ENCODE peak calls at places on chromosome 6, in six cellular contexts. One of them, this sample, is unnamed.

GRCh38 chr6:168415149-168415992 is 25.6 kb upstream of the SMOC2 start:
- DNase-seq in HCT116: no peak
- DNase-seq in CD4-positive, alpha-beta T cell: no peak
- DNase-seq in nephron progenitor cell: no peak
- DNase-seq in GM13977: no peak
- DNase-seq in adrenal gland: no peak
- DNase-seq in this sample: no peak

GRCh38 chr6:158313989-158314388 is 1.7 kb downstream of the TULP4 start:
- DNase-seq in adrenal gland: peak; percentile 16
- DNase-seq in HCT116: no peak
- DNase-seq in GM13977: peak; percentile 23
- DNase-seq in CD4-positive, alpha-beta T cell: no peak
- DNase-seq in nephron progenitor cell: no peak
- DNase-seq in this sample: peak; percentile 13

GRCh38 chr6:38688579-38689087 is 14.3 kb downstream of the GLO1 start:
- DNase-seq in nephron progenitor cell: no peak
- DNase-seq in HCT116: no peak
- DNase-seq in adrenal gland: no peak
- DNase-seq in CD4-positive, alpha-beta T cell: no peak
- DNase-seq in GM13977: peak; percentile 34
- DNase-seq in this sample: no peak

GRCh38 chr6:80179691-80180090 is 73.2 kb downstream of the BCKDHB start:
- DNase-seq in nephron progenitor cell: no peak
- DNase-seq in adrenal gland: no peak
- DNase-seq in CD4-positive, alpha-beta T cell: no peak
- DNase-seq in HCT116: no peak
- DNase-seq in GM13977: no peak
- DNase-seq in this sample: peak; percentile 16

GRCh38 chr6:11236351-11236750 is 3.9 kb upstream of the NEDD9 start:
- DNase-seq in adrenal gland: no peak
- DNase-seq in HCT116: no peak
- DNase-seq in nephron progenitor cell: no peak
- DNase-seq in GM13977: peak; percentile 70
- DNase-seq in CD4-positive, alpha-beta T cell: no peak
- DNase-seq in this sample: peak; percentile 74

GRCh38 chr6:36766649-36766945 is 69.0 kb downstream of the RAB44 start:
- DNase-seq in nephron progenitor cell: no peak
- DNase-seq in adrenal gland: no peak
- DNase-seq in GM13977: no peak
- DNase-seq in CD4-positive, alpha-beta T cell: no peak
- DNase-seq in HCT116: no peak
- DNase-seq in this sample: no peak

GRCh38 chr6:30570760-30571084 is 520 bp upstream of the ABCF1 start:
- DNase-seq in CD4-positive, alpha-beta T cell: no peak
- DNase-seq in HCT116: no peak
- DNase-seq in adrenal gland: peak; percentile 54
- DNase-seq in nephron progenitor cell: no peak
- DNase-seq in GM13977: no peak
- DNase-seq in this sample: no peak

GRCh38 chr6:144898741-144899140 is 613.6 kb downstream of the UTRN start:
- DNase-seq in adrenal gland: no peak
- DNase-seq in CD4-positive, alpha-beta T cell: no peak
- DNase-seq in nephron progenitor cell: no peak
- DNase-seq in GM13977: no peak
- DNase-seq in HCT116: no peak
- DNase-seq in this sample: no peak

GRCh38 chr6:163860194-163861081 is 445.9 kb downstream of the QKI start:
- DNase-seq in HCT116: no peak
- DNase-seq in nephron progenitor cell: peak; percentile 18
- DNase-seq in adrenal gland: no peak
- DNase-seq in GM13977: no peak
- DNase-seq in CD4-positive, alpha-beta T cell: no peak
- DNase-seq in this sample: no peak

GRCh38 chr6:100573169-100573568 is 108.4 kb upstream of the SIM1 start:
- DNase-seq in CD4-positive, alpha-beta T cell: no peak
- DNase-seq in HCT116: peak; percentile 16
- DNase-seq in nephron progenitor cell: no peak
- DNase-seq in GM13977: no peak
- DNase-seq in adrenal gland: no peak
- DNase-seq in this sample: no peak

GRCh38 chr6:106063448-106063850 is 22.7 kb upstream of the PRDM1 start:
- DNase-seq in CD4-positive, alpha-beta T cell: no peak
- DNase-seq in adrenal gland: no peak
- DNase-seq in HCT116: no peak
- DNase-seq in GM13977: no peak
- DNase-seq in nephron progenitor cell: no peak
- DNase-seq in this sample: no peak

GRCh38 chr6:25316626-25317025 is 37.5 kb downstream of the CARMIL1 start:
- DNase-seq in GM13977: no peak
- DNase-seq in adrenal gland: no peak
- DNase-seq in CD4-positive, alpha-beta T cell: no peak
- DNase-seq in HCT116: no peak
- DNase-seq in nephron progenitor cell: no peak
- DNase-seq in this sample: no peak

GRCh38 chr6:99350573-99350972 is 1.1 kb upstream of the FAXC start:
- DNase-seq in GM13977: no peak
- DNase-seq in CD4-positive, alpha-beta T cell: no peak
- DNase-seq in adrenal gland: no peak
- DNase-seq in nephron progenitor cell: peak; percentile 4
- DNase-seq in HCT116: no peak
- DNase-seq in this sample: no peak

GRCh38 chr6:6674872-6675271 is 86.4 kb downstream of the LY86 start:
- DNase-seq in adrenal gland: no peak
- DNase-seq in CD4-positive, alpha-beta T cell: no peak
- DNase-seq in nephron progenitor cell: no peak
- DNase-seq in GM13977: no peak
- DNase-seq in HCT116: no peak
- DNase-seq in this sample: no peak
- TF ChIP-seq CTCF in adrenal gland: no peak
- TF ChIP-seq CTCF in CD4-positive, alpha-beta T cell: no peak
- TF ChIP-seq CTCF in nephron progenitor cell: peak; percentile 44
- TF ChIP-seq CTCF in GM13977: peak; percentile 4
- TF ChIP-seq CTCF in HCT116: peak; percentile 63
- TF ChIP-seq CTCF in this sample: no peak

GRCh38 chr6:2697291-2697690 is 53.4 kb downstream of the MYLK4 start:
- DNase-seq in CD4-positive, alpha-beta T cell: no peak
- DNase-seq in adrenal gland: no peak
- DNase-seq in HCT116: no peak
- DNase-seq in nephron progenitor cell: no peak
- DNase-seq in GM13977: no peak
- DNase-seq in this sample: no peak

GRCh38 chr6:2693191-2693590 is 57.5 kb downstream of the MYLK4 start:
- DNase-seq in adrenal gland: no peak
- DNase-seq in CD4-positive, alpha-beta T cell: no peak
- DNase-seq in HCT116: no peak
- DNase-seq in GM13977: no peak
- DNase-seq in nephron progenitor cell: no peak
- DNase-seq in this sample: no peak

GRCh38 chr6:2695464-2696095 is 55.1 kb downstream of the MYLK4 start:
- DNase-seq in adrenal gland: no peak
- DNase-seq in GM13977: peak; percentile 59
- DNase-seq in HCT116: peak; percentile 36
- DNase-seq in CD4-positive, alpha-beta T cell: no peak
- DNase-seq in nephron progenitor cell: no peak
- DNase-seq in this sample: no peak
- TF ChIP-seq CTCF in adrenal gland: peak; percentile 15
- TF ChIP-seq CTCF in GM13977: peak; percentile 38
- TF ChIP-seq CTCF in HCT116: peak; percentile 53
- TF ChIP-seq CTCF in CD4-positive, alpha-beta T cell: no peak
- TF ChIP-seq CTCF in nephron progenitor cell: peak; percentile 24
- TF ChIP-seq CTCF in this sample: no peak

DNA sequence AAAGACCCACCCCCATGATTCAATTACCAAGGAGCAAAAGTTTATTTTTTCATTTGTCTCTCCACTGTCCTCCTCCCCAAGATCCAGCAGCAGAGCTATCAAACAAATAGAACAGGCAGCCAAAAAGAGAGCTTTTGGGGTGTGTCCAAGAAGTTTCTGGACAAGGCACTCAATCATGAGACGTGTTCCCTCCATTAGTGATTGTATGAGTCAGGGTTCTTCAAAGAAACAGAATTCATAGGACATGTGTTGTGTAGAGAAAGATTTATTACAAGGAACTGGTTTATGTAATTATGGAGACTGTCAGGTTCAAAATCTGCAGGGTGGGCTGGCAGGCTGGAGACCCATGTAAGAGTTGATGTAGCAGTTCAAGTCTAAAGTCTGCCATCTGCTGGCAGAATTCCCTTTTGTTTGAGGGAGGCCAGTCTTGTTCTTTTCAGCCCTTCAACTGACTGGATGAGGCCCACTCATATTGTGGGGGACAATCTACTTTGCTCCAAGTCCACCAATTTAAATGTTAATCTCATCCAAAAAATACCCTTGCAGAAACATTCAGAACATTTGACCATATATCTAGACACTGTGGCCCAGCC is 248.1 kb upstream of the OPRM1 start:
- DNase-seq in nephron progenitor cell: no peak
- DNase-seq in CD4-positive, alpha-beta T cell: no peak
- DNase-seq in adrenal gland: no peak
- DNase-seq in GM13977: no peak
- DNase-seq in HCT116: peak; percentile 15
- DNase-seq in this sample: peak; percentile 8
- TF ChIP-seq CTCF in nephron progenitor cell: peak; percentile 15
- TF ChIP-seq CTCF in CD4-positive, alpha-beta T cell: no peak
- TF ChIP-seq CTCF in adrenal gland: no peak
- TF ChIP-seq CTCF in GM13977: peak; percentile 22
- TF ChIP-seq CTCF in HCT116: peak; percentile 57
- TF ChIP-seq CTCF in this sample: no peak

DNA sequence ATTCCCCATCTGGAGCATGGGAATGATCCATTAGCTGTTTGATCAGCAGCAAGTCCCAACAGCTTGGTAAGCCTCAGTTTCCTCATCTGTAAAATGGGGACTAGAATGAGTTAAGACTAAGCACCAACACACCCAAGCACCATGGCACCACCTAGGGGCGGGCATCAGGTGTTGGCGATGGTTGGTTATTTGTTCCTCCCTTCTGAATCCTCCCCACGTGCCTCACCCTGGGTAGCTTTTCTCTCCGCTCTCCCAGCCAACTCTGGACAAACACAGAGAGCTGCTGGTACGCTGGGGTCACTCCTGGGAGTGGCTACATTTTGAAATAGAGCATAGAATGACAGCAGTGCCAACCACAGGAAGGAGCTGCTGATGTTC is 13.3 kb upstream of the ITPR3 start:
- DNase-seq in CD4-positive, alpha-beta T cell: no peak
- DNase-seq in GM13977: peak; percentile 73
- DNase-seq in HCT116: peak; percentile 37
- DNase-seq in adrenal gland: no peak
- DNase-seq in nephron progenitor cell: no peak
- DNase-seq in this sample: peak; percentile 70
- TF ChIP-seq CTCF in CD4-positive, alpha-beta T cell: no peak
- TF ChIP-seq CTCF in GM13977: peak; percentile 61
- TF ChIP-seq CTCF in HCT116: peak; percentile 68
- TF ChIP-seq CTCF in adrenal gland: peak; percentile 8
- TF ChIP-seq CTCF in nephron progenitor cell: no peak
- TF ChIP-seq CTCF in this sample: peak; percentile 40